ENCODE peak calls at places on chromosomes 11 and 22, in eight cellular contexts. T is CD4-positive, alpha-beta memory T cell; S is stimulated activated CD4-positive, alpha-beta T cell treated with anti-CD3 and anti-CD28 coated beads, TNF-alpha, amount 100 ng/mL, for 24 hours; V is LoVo; I is OCI-M1; W is endothelial cell; N is AG08395; E is natural killer cell. M is an unnamed sample.

GRCh38 chr11:8794126-8794525 is 111.5 kb downstream of the RPL27A start:
- DNase-seq in V (no peak), T (no peak), S (no peak), I (no peak), W (no peak), N (no peak), E (no peak), M (no peak)

GRCh38 chr22:41436322-41437113 is 10.1 kb downstream of the TOB2 start:
- DNase-seq in W (no peak), V (no peak), S (no peak), E (no peak), N (no peak), T (no peak), I (no peak), M (no peak)

GRCh38 chr22:36977401-36977861 is 41.8 kb downstream of the TST start:
- DNase-seq in I (peak), S (peak), V (peak), W (peak), N (peak), T (peak), E (peak), M (peak)

GRCh38 chr22:48313156-48313555 is 1514.5 kb downstream of the BRD1 start:
- DNase-seq in T (no peak), I (no peak), V (no peak), W (no peak), S (no peak), N (no peak), E (no peak), M (no peak)

GRCh38 chr11:27904358-27905055 is 203.4 kb downstream of the KIF18A start:
- DNase-seq in T (no peak), S (no peak), W (no peak), V (no peak), N (peak), E (no peak), I (no peak), M (no peak)

GRCh38 chr11:96114178-96115070 is 190.5 kb upstream of the MTMR2 start:
- DNase-seq in W (no peak), E (no peak), N (no peak), T (no peak), V (peak), I (no peak), S (no peak), M (no peak)

GRCh38 chr11:99739464-99740089 is 718.8 kb downstream of the CNTN5 start:
- DNase-seq in I (peak), T (no peak), S (no peak), W (peak), E (no peak), V (peak), N (peak), M (no peak)

GRCh38 chr11:16780698-16781550 is 42.5 kb downstream of the C11orf58 start:
- DNase-seq in V (no peak), E (no peak), I (no peak), S (no peak), T (no peak), W (no peak), N (no peak), M (no peak)

GRCh38 chr11:2142300-2142759 is 3.1 kb upstream of the IGF2 start:
- DNase-seq in T (no peak), I (no peak), V (no peak), W (no peak), N (peak), S (no peak), E (no peak), M (no peak)

GRCh38 chr22:21025266-21025665 is 7.1 kb downstream of the SLC7A4 start:
- DNase-seq in E (no peak), N (no peak), W (no peak), S (no peak), T (no peak), I (no peak), V (no peak), M (peak)

GRCh38 chr11:128862913-128863660 is 4.0 kb downstream of the KCNJ1 start:
- DNase-seq in W (no peak), V (no peak), N (peak), E (no peak), S (no peak), T (no peak), I (no peak), M (no peak)

GRCh38 chr11:111793863-111794262 is 27.7 kb upstream of the PPP2R1B start:
- DNase-seq in W (no peak), N (peak), I (no peak), E (no peak), T (no peak), S (no peak), V (no peak), M (no peak)

GRCh38 chr11:126080206-126080941 is 17.7 kb upstream of the CDON start:
- DNase-seq in T (no peak), E (no peak), W (no peak), S (no peak), N (no peak), V (no peak), I (no peak), M (no peak)

GRCh38 chr11:104198576-104198975 is 34.6 kb upstream of the PDGFD start:
- DNase-seq in V (no peak), W (no peak), I (peak), E (no peak), N (no peak), T (no peak), S (no peak), M (peak)

GRCh38 chr22:26471522-26471921 is 12.1 kb downstream of the HPS4 start:
- DNase-seq in V (peak), W (no peak), T (no peak), I (no peak), S (no peak), E (no peak), N (peak), M (no peak)

GRCh38 chr22:48658871-48659270 is 1168.8 kb downstream of the BRD1 start:
- DNase-seq in N (no peak), W (no peak), I (no peak), E (no peak), V (no peak), S (no peak), T (no peak), M (no peak)

GRCh38 chr11:78667462-78667861 is 92.8 kb upstream of the NARS2 start:
- DNase-seq in W (no peak), V (no peak), N (no peak), S (no peak), E (no peak), I (no peak), T (no peak), M (no peak)

GRCh38 chr11:46210856-46211255 is 66.6 kb upstream of the CREB3L1 start:
- DNase-seq in W (no peak), V (no peak), T (no peak), I (no peak), N (no peak), S (no peak), E (no peak), M (no peak)

GRCh38 chr11:100712618-100713017 is 25.5 kb downstream of the ARHGAP42 start:
- DNase-seq in I (no peak), S (no peak), E (no peak), N (no peak), T (no peak), W (no peak), V (no peak), M (no peak)

GRCh38 chr22:42434748-42435425 is 2.7 kb upstream of the NFAM1 start:
- DNase-seq in W (no peak), I (no peak), N (no peak), T (no peak), E (no peak), V (no peak), S (no peak), M (no peak)

GRCh38 chr11:1342946-1343345 is 33.5 kb upstream of the TOLLIP start:
- DNase-seq in W (no peak), E (no peak), N (no peak), V (no peak), I (no peak), S (no peak), T (no peak), M (no peak)

M was measured in NK-92 treated with Interleukin-12 subunit alpha and Interleukin-12 subunit beta, amount 100 ng/mL, for 24 hours.